ENCODE peak calls at places on chromosome 18, in six cellular contexts. One of them, this sample, is unnamed.

GRCh38 chr18:43847164-43848091 is 570.1 kb upstream of the SYT4 start:
- DNase-seq in OCI-LY7: no peak
- DNase-seq in midbrain: no peak
- DNase-seq in A549: no peak
- DNase-seq in GF-D8: no peak
- DNase-seq in Daoy: no peak
- DNase-seq in this sample: no peak

GRCh38 chr18:23890589-23890988 is 124.0 kb upstream of the TTC39C start:
- DNase-seq in OCI-LY7: no peak
- DNase-seq in midbrain: no peak
- DNase-seq in A549: no peak
- DNase-seq in GF-D8: no peak
- DNase-seq in Daoy: peak; percentile 17
- DNase-seq in this sample: no peak

GRCh38 chr18:71239111-71239624 is 950.3 kb downstream of the SOCS6 start:
- DNase-seq in OCI-LY7: no peak
- DNase-seq in midbrain: no peak
- DNase-seq in A549: no peak
- DNase-seq in GF-D8: no peak
- DNase-seq in Daoy: peak; percentile 7
- DNase-seq in this sample: no peak

GRCh38 chr18:49544362-49544761 is 17.5 kb upstream of the LIPG start:
- DNase-seq in OCI-LY7: no peak
- DNase-seq in midbrain: no peak
- DNase-seq in A549: no peak
- DNase-seq in GF-D8: no peak
- DNase-seq in Daoy: peak; percentile 40
- DNase-seq in this sample: no peak

GRCh38 chr18:36449451-36449850 is 151.9 kb downstream of the FHOD3 start:
- DNase-seq in OCI-LY7: no peak
- DNase-seq in midbrain: no peak
- DNase-seq in A549: no peak
- DNase-seq in GF-D8: no peak
- DNase-seq in Daoy: no peak
- DNase-seq in this sample: no peak

GRCh38 chr18:845152-845819 is 33.2 kb upstream of the YES1 start:
- DNase-seq in OCI-LY7: no peak
- DNase-seq in midbrain: no peak
- DNase-seq in A549: peak; percentile 73
- DNase-seq in GF-D8: peak; percentile 58
- DNase-seq in Daoy: peak; percentile 51
- DNase-seq in this sample: no peak

GRCh38 chr18:39200153-39200552 is 1634.6 kb upstream of the CELF4 start:
- DNase-seq in OCI-LY7: no peak
- DNase-seq in midbrain: no peak
- DNase-seq in A549: no peak
- DNase-seq in GF-D8: no peak
- DNase-seq in Daoy: no peak
- DNase-seq in this sample: no peak

GRCh38 chr18:58297198-58297597 is 253.2 kb downstream of the NEDD4L start:
- DNase-seq in OCI-LY7: no peak
- DNase-seq in midbrain: no peak
- DNase-seq in A549: no peak
- DNase-seq in GF-D8: no peak
- DNase-seq in Daoy: peak; percentile 42
- DNase-seq in this sample: no peak

GRCh38 chr18:35460719-35461118 is 37.0 kb downstream of the INO80C start:
- DNase-seq in OCI-LY7: no peak
- DNase-seq in midbrain: no peak
- DNase-seq in A549: no peak
- DNase-seq in GF-D8: no peak
- DNase-seq in Daoy: no peak
- DNase-seq in this sample: no peak